ENCODE peak calls at places on chromosomes 5 and 9, in six cellular contexts. R is K562, H is HepG2, W is SK-N-SH, K is IMR-90, F is GM12878. N is an unnamed sample.

GRCh38 chr9:89243296-89244061 is 64.9 kb upstream of the SHC3 start:
- DNase-seq in R (no peak), H (no peak), W (no peak), K (no peak), F (no peak), N (no peak)

GRCh38 chr9:14746655-14747054 is 24.1 kb upstream of the CER1 start:
- DNase-seq in R (no peak), H (no peak), W (no peak), K (no peak), F (no peak), N (no peak)

GRCh38 chr5:139342423-139342723 is 719 bp downstream of the PAIP2 start:
- DNase-seq in R (no peak), H (no peak), W (no peak), K (no peak), F (no peak), N (no peak)

GRCh38 chr5:123414975-123415374 is 8.2 kb downstream of the CEP120 start:
- DNase-seq in R (no peak), H (no peak), W (no peak), K (no peak), F (no peak), N (no peak)

GRCh38 chr5:31449175-31449574 is 82.7 kb downstream of the DROSHA start:
- DNase-seq in R (no peak), H (no peak), W (no peak), K (peak; percentile 61), F (no peak), N (no peak)

GRCh38 chr5:10461904-10462542 is 20.3 kb downstream of the ROPN1L start:
- DNase-seq in R (no peak), H (no peak), W (no peak), K (no peak), F (no peak), N (no peak)

GRCh38 chr5:168651654-168652053 is 72.5 kb upstream of the PANK3 start:
- DNase-seq in R (no peak), H (no peak), W (no peak), K (peak; percentile 50), F (no peak), N (no peak)

GRCh38 chr5:154757647-154758406 is 2.6 kb downstream of the LARP1 start:
- DNase-seq in R (no peak), H (no peak), W (no peak), K (peak; percentile 22), F (no peak), N (no peak)

GRCh38 chr5:66306105-66306843 is 162.2 kb downstream of the SREK1 start:
- DNase-seq in R (peak; percentile 66), H (peak; percentile 55), W (peak; percentile 78), K (peak; percentile 63), F (no peak), N (peak; percentile 34)

GRCh38 chr5:90529939-90530677 is 724 bp upstream of the LYSMD3 start:
- DNase-seq in R (peak; percentile 89), H (peak; percentile 67), W (peak; percentile 75), K (peak; percentile 82), F (peak; percentile 51), N (no peak)

GRCh38 chr9:112404367-112404979 is 24.6 kb downstream of the HSDL2 start:
- DNase-seq in R (no peak), H (no peak), W (no peak), K (peak; percentile 16), F (no peak), N (no peak)

GRCh38 chr9:115938479-115938878 is 215.1 kb upstream of the PAPPA start:
- DNase-seq in R (no peak), H (no peak), W (no peak), K (no peak), F (no peak), N (no peak)

GRCh38 chr5:31361234-31361633 is 167.7 kb downstream of the CDH6 start:
- DNase-seq in R (no peak), H (no peak), W (peak; percentile 22), K (peak; percentile 76), F (no peak), N (no peak)

GRCh38 chr9:89558948-89559347 is 45.9 kb upstream of the GADD45G start:
- DNase-seq in R (no peak), H (no peak), W (no peak), K (no peak), F (no peak), N (no peak)

GRCh38 chr5:132059696-132060500 is 557 bp upstream of the IL3 start:
- DNase-seq in R (no peak), H (no peak), W (peak; percentile 3), K (no peak), F (no peak), N (no peak)

GRCh38 chr9:107465467-107466451 is 23.8 kb downstream of the KLF4 start:
- DNase-seq in R (peak; percentile 14), H (no peak), W (peak; percentile 84), K (peak; percentile 33), F (no peak), N (peak; percentile 80)

GRCh38 chr5:126454081-126454480 is 30.9 kb downstream of the GRAMD2B start:
- DNase-seq in R (no peak), H (no peak), W (no peak), K (no peak), F (no peak), N (no peak)

GRCh38 chr5:179309383-179309670 is 35.9 kb downstream of the ADAMTS2 start:
- DNase-seq in R (no peak), H (no peak), W (no peak), K (no peak), F (no peak), N (no peak)

GRCh38 chr5:179311091-179311470 is 34.2 kb downstream of the ADAMTS2 start:
- DNase-seq in R (no peak), H (no peak), W (peak; percentile 78), K (no peak), F (no peak), N (no peak)

GRCh38 chr5:179309751-179310320 is 35.4 kb downstream of the ADAMTS2 start:
- DNase-seq in R (no peak), H (no peak), W (no peak), K (no peak), F (no peak), N (no peak)

GRCh38 chr5:179311581-179311980 is 33.7 kb downstream of the ADAMTS2 start:
- DNase-seq in R (no peak), H (no peak), W (no peak), K (no peak), F (no peak), N (no peak)

DNA sequence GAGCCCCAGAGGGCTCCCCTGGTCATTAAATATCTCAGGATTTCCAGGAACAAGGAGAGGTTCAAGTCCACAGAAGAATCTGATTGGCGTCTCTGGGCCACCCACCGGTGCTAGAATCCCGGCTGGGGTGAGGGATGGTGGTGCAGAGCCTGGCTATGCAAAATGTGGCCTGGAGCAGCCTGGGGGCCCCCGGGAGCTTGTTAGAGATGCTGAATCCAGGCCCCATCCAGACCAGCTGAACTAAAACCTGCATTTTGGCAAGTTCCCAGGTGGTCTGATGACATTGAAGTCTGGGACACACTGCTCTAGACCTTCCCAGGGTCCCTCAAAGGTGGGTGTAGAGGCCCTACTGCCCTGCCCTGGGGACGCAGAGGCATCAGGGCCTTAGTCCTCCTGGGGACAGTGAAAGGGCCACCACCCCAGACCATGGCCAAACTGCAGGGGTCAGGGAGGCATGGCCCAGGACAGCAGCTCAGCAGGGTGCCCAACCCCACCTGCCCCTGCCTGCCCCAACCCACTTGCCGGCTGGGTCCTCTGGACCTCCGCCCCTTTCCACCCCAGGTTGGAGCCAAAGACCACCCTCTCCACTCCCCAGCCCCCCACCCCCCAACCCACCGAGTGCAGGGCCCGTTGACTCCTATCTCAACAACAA is 34.7 kb downstream of the ADAMTS2 start:
- DNase-seq in R (no peak), H (no peak), W (no peak), K (no peak), F (no peak), N (no peak)
- TF ChIP-seq USF2 in R (no peak), H (no peak), W (no peak), K (no peak), F (no peak), N (no peak)

DNA sequence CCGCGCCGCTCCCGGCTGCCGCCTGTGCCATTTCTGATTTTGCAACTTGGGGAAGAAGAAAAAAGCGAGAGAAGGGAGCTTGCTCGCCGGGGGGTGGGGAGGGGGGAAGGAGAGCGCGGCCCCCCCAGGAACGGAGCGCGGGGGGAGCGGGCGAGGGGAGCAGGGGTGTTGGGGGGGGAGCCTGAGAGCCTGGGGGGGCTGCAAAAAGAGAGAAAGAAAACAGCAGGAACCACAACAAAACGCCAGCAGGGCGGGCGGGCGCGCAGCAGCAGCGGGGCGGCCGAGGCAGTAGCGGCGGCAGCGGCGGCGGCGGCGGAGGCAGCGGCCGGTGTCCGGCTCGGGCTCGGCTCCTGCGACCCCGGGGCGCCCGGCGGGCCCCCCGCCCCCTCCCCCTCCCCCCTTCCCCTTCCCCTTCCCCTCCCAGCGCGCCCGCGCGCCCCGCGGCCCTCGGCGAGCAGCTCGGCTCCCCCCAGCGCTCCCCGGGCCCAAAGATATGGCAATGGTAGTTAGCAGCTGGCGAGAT is 1.6 kb downstream of the NR2F1 start:
- DNase-seq in R (no peak), H (no peak), W (peak; percentile 70), K (no peak), F (no peak), N (no peak)
- H3K9ac ChIP-seq in R (no peak overlapping the region), H (peak overlapping the region; percentile 86), W (peak overlapping the region; percentile 80), K (peak overlapping the region; percentile 100), F (no peak overlapping the region), N (no peak overlapping the region)

GRCh38 chr9:97830884-97831829 is 21.9 kb upstream of the FOXE1 start:
- DNase-seq in R (no peak), H (peak; percentile 24), W (no peak), K (no peak), F (no peak), N (no peak)
- TF ChIP-seq USF2 in R (no peak), H (no peak), W (no peak), K (no peak), F (no peak), N (no peak)

GRCh38 chr5:150781706-150782614 is 3.4 kb downstream of the SMIM3 start:
- DNase-seq in R (no peak), H (peak; percentile 78), W (no peak), K (peak; percentile 96), F (no peak), N (no peak)

GRCh38 chr5:150779397-150780179 is 1.0 kb downstream of the SMIM3 start:
- DNase-seq in R (no peak), H (no peak), W (no peak), K (peak; percentile 66), F (no peak), N (no peak)

GRCh38 chr5:150780180-150780692 is 1.7 kb downstream of the SMIM3 start:
- DNase-seq in R (no peak), H (no peak), W (no peak), K (peak; percentile 79), F (peak; percentile 81), N (no peak)

GRCh38 chr5:150782850-150783249 is 4.3 kb downstream of the SMIM3 start:
- DNase-seq in R (no peak), H (no peak), W (no peak), K (no peak), F (no peak), N (no peak)

DNA sequence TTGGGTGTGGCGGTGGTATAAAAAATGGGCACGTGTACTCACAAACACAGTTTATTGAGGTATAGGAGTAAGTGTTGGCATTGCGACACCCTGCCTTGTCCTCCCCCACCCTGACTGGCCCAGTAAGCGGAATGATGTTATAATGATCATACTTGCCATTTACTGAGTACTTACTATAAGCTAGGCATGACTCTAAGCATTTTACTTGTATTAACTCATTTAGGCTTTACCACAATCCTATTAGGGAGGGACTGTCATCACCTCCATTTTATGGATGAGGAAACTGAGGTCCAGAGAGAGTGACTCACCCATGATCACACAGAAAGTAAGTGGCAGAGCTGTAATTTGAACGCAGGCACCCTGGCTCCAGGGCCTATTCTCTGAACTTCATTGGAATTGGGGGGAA is 2.3 kb downstream of the SMIM3 start:
- DNase-seq in R (no peak), H (no peak), W (no peak), K (peak; percentile 64), F (no peak), N (no peak)
- H3K9ac ChIP-seq in R (no peak overlapping the region), H (peak overlapping the region; percentile 74), W (peak overlapping the region; percentile 41), K (peak overlapping the region; percentile 89), F (peak overlapping the region; percentile 25), N (no peak overlapping the region)